ENCODE peak calls at places on chromosomes 7 and 10, in ten cellular contexts. D is CD8-positive, alpha-beta T cell; G is PC-3; Q is colonic mucosa; L is tibial artery; N is GM23248; A is neural progenitor cell; V is uterus; J is IMR-90; X is NT2/D1. K is an unnamed sample. For H3K36me3, the result is how much of the 10 kb centered on the place peaks cover.

GRCh38 chr7:132103718-132104117 is 472.6 kb downstream of the PLXNA4 start:
- DNase-seq in A (no peak), D (no peak), N (no peak), Q (peak), G (no peak), V (no peak), J (no peak), X (no peak), L (no peak), K (no peak)

GRCh38 chr7:146115665-146116451 is 743 bp upstream of the CNTNAP2 start:
- DNase-seq in J (no peak), V (no peak), G (peak), Q (peak), X (peak), L (no peak), D (no peak), A (peak), N (peak), K (no peak)

GRCh38 chr7:50266893-50267386 is 37.6 kb upstream of the IKZF1 start:
- DNase-seq in N (no peak), G (no peak), X (no peak), Q (peak), D (peak), V (peak), L (no peak), J (no peak), A (no peak), K (peak)

GRCh38 chr10:11270858-11271179 is 253.1 kb downstream of the CELF2 start:
- DNase-seq in A (no peak), G (no peak), J (no peak), V (no peak), Q (no peak), X (no peak), N (peak), D (no peak), L (no peak), K (no peak)

GRCh38 chr7:77982926-77983550 is 184.5 kb downstream of the PHTF2 start:
- DNase-seq in Q (no peak), V (no peak), X (no peak), N (peak), L (no peak), D (no peak), J (no peak), A (no peak), G (peak), K (no peak)

GRCh38 chr10:19629559-19629958 is 186.7 kb upstream of the PLXDC2 start:
- DNase-seq in G (no peak), J (peak), N (peak), L (peak), D (no peak), A (peak), X (no peak), V (peak), Q (peak), K (no peak)

GRCh38 chr10:103475437-103475836 is 3.6 kb downstream of the CALHM3 start:
- DNase-seq in X (no peak), L (no peak), V (no peak), N (no peak), A (no peak), G (no peak), Q (no peak), J (no peak), D (no peak), K (no peak)

GRCh38 chr10:97384156-97384555 is 17.0 kb downstream of the RRP12 start:
- DNase-seq in J (no peak), A (no peak), L (no peak), Q (no peak), G (no peak), N (no peak), X (no peak), V (no peak), D (no peak), K (no peak)

GRCh38 chr7:69245646-69246045 is 352.6 kb upstream of the AUTS2 start:
- DNase-seq in G (no peak), V (no peak), L (no peak), X (peak), Q (no peak), D (no peak), N (no peak), J (no peak), A (no peak), K (no peak)

GRCh38 chr10:3042589-3042988 is 24.8 kb upstream of the PFKP start:
- DNase-seq in L (no peak), N (no peak), A (no peak), J (no peak), G (no peak), X (no peak), V (no peak), Q (no peak), D (no peak), K (no peak)

GRCh38 chr10:3963191-3963673 is 178.2 kb upstream of the KLF6 start:
- DNase-seq in X (no peak), V (no peak), D (no peak), Q (no peak), J (no peak), G (peak), N (no peak), A (no peak), L (no peak), K (no peak)

GRCh38 chr7:133510326-133511055 is 257.6 kb downstream of the EXOC4 start:
- DNase-seq in V (no peak), G (no peak), J (peak), N (peak), Q (no peak), A (no peak), D (no peak), X (no peak), L (no peak), K (no peak)

GRCh38 chr7:97064972-97065587 is 40.4 kb upstream of the DLX5 start:
- DNase-seq in L (no peak), N (peak), G (peak), Q (no peak), X (peak), D (no peak), A (peak), J (peak), V (no peak), K (no peak)

GRCh38 chr7:101953248-101953819 is 135.9 kb downstream of the CUX1 start:
- DNase-seq in D (no peak), Q (no peak), N (peak), V (peak), L (no peak), X (no peak), A (no peak), G (peak), J (peak), K (peak)

GRCh38 chr7:132765861-132766260 is 189.6 kb upstream of the PLXNA4 start:
- DNase-seq in V (no peak), Q (no peak), X (no peak), N (no peak), A (no peak), G (no peak), D (no peak), L (no peak), J (no peak), K (no peak)

GRCh38 chr10:123146892-123147634 is 873 bp upstream of the HMX2 start:
- DNase-seq in N (no peak), V (no peak), D (no peak), A (no peak), L (no peak), Q (no peak), G (no peak), X (no peak), J (no peak), K (no peak)

GRCh38 chr10:132858121-132859081 is 72.5 kb upstream of the NKX6-2 start:
- DNase-seq in L (peak), D (no peak), A (no peak), J (no peak), N (no peak), Q (no peak), X (no peak), G (no peak), V (peak), K (no peak)

GRCh38 chr10:63516207-63516606 is 5.0 kb upstream of the REEP3 start:
- DNase-seq in G (no peak), V (no peak), D (no peak), L (no peak), Q (no peak), J (no peak), X (no peak), A (no peak), N (no peak), K (no peak)

GRCh38 chr10:88851706-88852105 is at the start of gene ANKRD22:
- DNase-seq in V (no peak), G (peak), A (no peak), N (peak), X (no peak), Q (peak), L (no peak), D (no peak), J (peak), K (no peak)

GRCh38 chr7:151777511-151777880 is 99.4 kb downstream of the PRKAG2 start:
- DNase-seq in N (no peak), G (no peak), J (no peak), Q (no peak), X (no peak), A (no peak), V (no peak), L (no peak), D (no peak), K (no peak)

GRCh38 chr7:2212906-2213305 is 19.8 kb downstream of the MAD1L1 start:
- DNase-seq in V (no peak), Q (no peak), N (peak), D (no peak), A (no peak), J (no peak), L (no peak), G (peak), X (no peak), K (no peak)
- H3K36me3 ChIP-seq in V (under half), Q (under half), N (under half), D (under half), A (under half), J (half or more), L (half or more), G (under half), X (half or more), K (under half)

DNA sequence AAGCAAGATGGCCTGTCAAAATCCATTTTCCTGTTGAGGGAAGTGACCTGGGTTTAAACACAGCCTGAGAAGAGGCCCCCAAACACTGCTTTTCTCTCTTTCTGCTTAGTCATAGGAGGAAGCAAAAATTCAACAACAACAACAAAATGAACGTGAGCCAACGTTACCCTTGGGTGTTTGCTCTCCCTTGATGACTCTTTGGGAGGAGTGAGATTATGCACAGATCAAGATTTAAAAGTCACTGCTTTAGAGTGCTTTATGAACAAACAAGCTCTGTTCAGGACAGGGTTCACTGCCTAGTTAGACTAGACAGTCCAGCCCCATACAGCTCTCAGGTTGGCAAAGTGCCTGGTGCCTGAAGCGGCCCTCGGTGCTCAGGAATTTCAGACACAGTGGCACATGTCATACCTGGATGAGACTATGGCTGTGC is 38.9 kb downstream of the DENND11 start:
- DNase-seq in V (no peak), N (no peak), Q (peak), A (no peak), D (no peak), J (no peak), L (peak), X (no peak), G (peak), K (no peak)
- H3K36me3 ChIP-seq in V (under half), N (under half), Q (under half), A (under half), D (under half), J (under half), L (under half), X (half or more), G (under half), K (under half)

DNA sequence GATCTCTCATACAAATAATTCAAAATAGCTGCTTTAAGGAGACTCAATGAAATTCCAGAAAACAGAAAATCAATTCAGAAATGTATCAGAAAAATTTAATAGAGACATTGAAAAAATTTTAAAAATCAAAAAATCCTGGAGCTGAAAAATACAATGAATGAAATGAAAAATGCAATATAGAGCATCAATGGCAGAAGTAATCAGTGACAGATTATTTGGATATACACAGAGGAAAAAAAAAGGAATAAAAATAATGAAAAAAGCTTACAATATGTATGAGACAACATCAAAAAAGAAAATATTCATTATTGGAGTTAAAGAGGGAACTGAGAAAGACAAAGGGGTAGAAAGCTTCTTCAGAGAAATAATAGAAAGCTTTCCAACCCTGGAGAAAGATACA is 122.9 kb upstream of the KLF14 start:
- DNase-seq in A (no peak), X (no peak), Q (no peak), G (no peak), D (no peak), J (no peak), N (no peak), L (no peak), V (no peak), K (no peak)
- H3K36me3 ChIP-seq in A (under half), X (under half), Q (under half), G (under half), D (under half), J (under half), N (half or more), L (half or more), V (under half), K (under half)

GRCh38 chr10:13206091-13206490 is 28.1 kb downstream of the UCMA start:
- DNase-seq in X (no peak), Q (no peak), V (no peak), N (no peak), A (no peak), J (no peak), L (peak), G (no peak), D (no peak), K (no peak)
- H3K36me3 ChIP-seq in X (half or more), Q (under half), V (under half), N (under half), A (under half), J (under half), L (under half), G (under half), D (under half), K (under half)

DNA sequence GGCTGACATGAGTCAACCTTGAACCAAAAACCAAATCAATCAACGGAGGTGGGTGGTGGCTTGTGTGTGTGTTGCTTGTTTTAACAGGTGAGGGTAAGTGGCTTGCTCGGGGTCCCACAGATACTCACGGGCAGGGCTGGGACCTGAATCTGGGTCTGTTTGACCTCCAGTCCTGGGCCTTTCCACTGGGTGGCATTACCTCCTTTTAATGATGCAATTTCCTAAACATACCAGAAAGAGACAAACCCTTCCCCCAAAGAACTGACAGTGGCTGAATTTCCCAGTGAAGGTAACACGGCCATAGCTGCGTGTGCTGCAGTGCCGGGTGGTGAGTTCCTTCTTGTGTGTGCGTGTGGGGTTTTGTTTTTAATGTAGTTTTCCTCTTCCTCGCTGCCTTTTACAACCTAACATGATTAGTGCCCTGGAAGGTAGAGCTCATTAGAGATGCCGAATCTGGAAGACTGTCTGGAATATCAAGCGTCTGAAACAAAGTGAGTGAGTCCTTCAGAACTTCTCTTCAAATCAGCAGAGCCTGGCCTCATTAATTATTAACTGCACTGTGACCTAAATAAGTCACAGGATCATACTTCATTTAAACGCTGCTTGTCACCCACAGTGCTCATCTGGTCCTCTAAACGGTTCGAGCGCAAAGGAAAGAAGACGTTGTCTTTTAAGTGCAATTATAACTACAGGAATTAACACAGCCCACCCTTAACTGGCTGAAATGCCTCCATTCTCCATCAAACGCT is 166.1 kb upstream of the TCERG1L start:
- DNase-seq in V (no peak), G (no peak), Q (no peak), J (no peak), N (no peak), D (no peak), X (no peak), A (peak), L (no peak), K (no peak)
- H3K36me3 ChIP-seq in V (under half), G (under half), Q (under half), J (under half), N (under half), D (under half), X (under half), A (under half), L (under half), K (under half)

GRCh38 chr10:112274831-112275230 is 8.4 kb upstream of the TECTB start:
- DNase-seq in D (no peak), G (no peak), V (no peak), Q (no peak), J (no peak), N (no peak), X (no peak), A (no peak), L (no peak), K (no peak)
- H3K36me3 ChIP-seq in D (under half), G (under half), V (under half), Q (under half), J (under half), N (under half), X (under half), A (under half), L (under half), K (under half)

GRCh38 chr10:45409782-45410181 is 35.8 kb downstream of the ALOX5 start:
- DNase-seq in D (no peak), X (no peak), N (no peak), Q (no peak), J (no peak), L (no peak), A (no peak), V (no peak), G (peak), K (no peak)

GRCh38 chr10:45410489-45410806 is 36.4 kb downstream of the ALOX5 start:
- DNase-seq in D (no peak), N (no peak), G (no peak), J (no peak), X (no peak), V (no peak), Q (no peak), A (no peak), L (no peak), K (no peak)

GRCh38 chr10:45408421-45409319 is 34.7 kb downstream of the ALOX5 start:
- DNase-seq in A (no peak), V (no peak), G (no peak), L (no peak), D (no peak), Q (no peak), N (no peak), X (no peak), J (no peak), K (no peak)

GRCh38 chr10:45404770-45405120 is 30.7 kb downstream of the ALOX5 start:
- DNase-seq in N (no peak), D (no peak), J (no peak), X (no peak), Q (no peak), V (no peak), G (no peak), L (no peak), A (no peak), K (no peak)

GRCh38 chr10:45407542-45407941 is 33.5 kb downstream of the ALOX5 start:
- DNase-seq in D (no peak), L (no peak), A (no peak), X (no peak), V (no peak), N (no peak), Q (no peak), G (no peak), J (no peak), K (no peak)
- H3K36me3 ChIP-seq in D (under half), L (under half), A (under half), X (under half), V (under half), N (under half), Q (under half), G (under half), J (under half), K (under half)